ENCODE peak calls at places on chromosomes 2 and 18, in four cellular contexts. Q is Daoy, N is cardiac muscle cell, D is caudate nucleus. U is an unnamed sample.

GRCh38 chr2:23249348-23249747 is 135.6 kb upstream of the KLHL29 start:
- DNase-seq in N (no peak), Q (no peak), D (peak; percentile 21), U (no peak)

GRCh38 chr18:37222383-37223378 is 342.9 kb downstream of the CELF4 start:
- DNase-seq in N (no peak), D (no peak), Q (no peak), U (no peak)

GRCh38 chr2:49687873-49688272 is 533.6 kb upstream of the FSHR start:
- DNase-seq in D (no peak), N (peak; percentile 3), Q (no peak), U (no peak)

GRCh38 chr2:160355080-160355479 is 138.5 kb downstream of the RBMS1 start:
- DNase-seq in N (no peak), D (no peak), Q (no peak), U (no peak)

GRCh38 chr2:196783431-196784094 is 15.9 kb downstream of the GTF3C3 start:
- DNase-seq in Q (peak; percentile 53), D (no peak), N (peak; percentile 25), U (peak; percentile 81)

GRCh38 chr2:72028351-72028995 is 119.2 kb downstream of the CYP26B1 start:
- DNase-seq in D (no peak), N (no peak), Q (no peak), U (no peak)

GRCh38 chr18:3037423-3037915 is 24.5 kb upstream of the LPIN2 start:
- DNase-seq in N (peak; percentile 79), Q (peak; percentile 23), D (no peak), U (peak; percentile 71)

GRCh38 chr18:8894823-8895222 is 189.5 kb downstream of the MTCL1 start:
- DNase-seq in Q (no peak), D (no peak), N (no peak), U (no peak)

GRCh38 chr18:50793641-50794565 is 25.9 kb downstream of the MRO start:
- DNase-seq in Q (no peak), N (no peak), D (no peak), U (no peak)

GRCh38 chr2:176136375-176137248 is 7.1 kb downstream of the HOXD8 start:
- DNase-seq in Q (peak; percentile 53), N (peak; percentile 25), D (no peak), U (no peak)

GRCh38 chr18:22332590-22332989 is 85.1 kb downstream of the CTAGE1 start:
- DNase-seq in Q (no peak), N (no peak), D (no peak), U (peak; percentile 50)

GRCh38 chr2:100193334-100193733 is 50.9 kb upstream of the AFF3 start:
- DNase-seq in D (no peak), N (no peak), Q (peak; percentile 35), U (peak; percentile 94)

GRCh38 chr2:127371037-127371436 is 16.7 kb downstream of the MAP3K2 start:
- DNase-seq in Q (no peak), N (no peak), D (no peak), U (no peak)

GRCh38 chr18:360676-361075 is 92.8 kb upstream of the THOC1 start:
- DNase-seq in Q (no peak), D (no peak), N (no peak), U (no peak)

GRCh38 chr2:239756392-239757153 is 268.6 kb downstream of the NDUFA10 start:
- DNase-seq in D (peak; percentile 49), Q (no peak), N (peak; percentile 65), U (no peak)

GRCh38 chr2:185947722-185948121 is 209.1 kb downstream of the FSIP2 start:
- DNase-seq in Q (no peak), N (no peak), D (no peak), U (no peak)

GRCh38 chr18:44520981-44521672 is 159.6 kb upstream of the SETBP1 start:
- DNase-seq in N (no peak), D (no peak), Q (no peak), U (peak; percentile 37)

GRCh38 chr2:110807520-110807919 is 75.1 kb downstream of the ACOXL start:
- DNase-seq in D (no peak), N (peak; percentile 28), Q (peak; percentile 53), U (no peak)

GRCh38 chr18:32469691-32470131 is 971 bp downstream of the GAREM1 start:
- DNase-seq in Q (no peak), N (peak; percentile 20), D (no peak), U (peak; percentile 4)

GRCh38 chr2:75022516-75022915 is 64.1 kb downstream of the POLE4 start:
- DNase-seq in N (peak; percentile 72), D (no peak), Q (no peak), U (no peak)

GRCh38 chr18:58497845-58498244 is 131.0 kb downstream of the ALPK2 start:
- DNase-seq in Q (peak; percentile 42), N (peak; percentile 19), D (no peak), U (peak; percentile 67)

GRCh38 chr2:67476808-67477790 is 80.0 kb downstream of the ETAA1 start:
- DNase-seq in N (peak; percentile 75), Q (peak; percentile 7), D (no peak), U (peak; percentile 50)

GRCh38 chr2:240387669-240388358 is 47.6 kb upstream of the GPC1 start:
- DNase-seq in D (peak; percentile 53), Q (peak; percentile 93), N (peak; percentile 96), U (peak; percentile 92)

GRCh38 chr2:134466141-134466540 is 212.3 kb downstream of the MGAT5 start:
- DNase-seq in Q (peak; percentile 25), D (peak; percentile 7), N (peak; percentile 3), U (peak; percentile 42)

GRCh38 chr2:224930124-224930523 is 112.1 kb downstream of the DOCK10 start:
- DNase-seq in D (no peak), Q (no peak), N (no peak), U (no peak)

GRCh38 chr2:171810409-171810993 is 83.5 kb downstream of the SLC25A12 start:
- DNase-seq in Q (no peak), N (peak; percentile 51), D (no peak), U (no peak)

GRCh38 chr2:96869824-96870630 is at the start of gene SEMA4C:
- DNase-seq in Q (peak; percentile 47), D (peak; percentile 79), N (peak; percentile 50), U (no peak)

GRCh38 chr2:60354713-60355112 is 198.7 kb downstream of the BCL11A start:
- DNase-seq in D (no peak), N (no peak), Q (no peak), U (no peak)

GRCh38 chr2:209808521-209808920 is 36.9 kb downstream of the UNC80 start:
- DNase-seq in Q (no peak), D (no peak), N (no peak), U (no peak)

GRCh38 chr2:156006721-156007618 is 325.6 kb downstream of the NR4A2 start:
- DNase-seq in N (no peak), D (no peak), Q (no peak), U (no peak)

GRCh38 chr2:175595139-175595538 is 406.9 kb downstream of the LNPK start:
- DNase-seq in Q (no peak), D (no peak), N (no peak), U (no peak)

GRCh38 chr2:96832401-96832750 is 11.4 kb downstream of the ANKRD23 start:
- DNase-seq in N (no peak), D (no peak), Q (no peak), U (no peak)

GRCh38 chr2:64982311-64982857 is 6.8 kb upstream of the SLC1A4 start:
- DNase-seq in D (no peak), N (no peak), Q (no peak), U (no peak)

GRCh38 chr2:215431290-215431689 is 4.6 kb downstream of the FN1 start:
- DNase-seq in D (no peak), N (peak; percentile 47), Q (no peak), U (no peak)

GRCh38 chr2:238466242-238466598 is 39.5 kb downstream of the ASB1 start:
- DNase-seq in D (no peak), Q (no peak), N (no peak), U (no peak)

GRCh38 chr18:59079264-59079972 is 60.3 kb upstream of the SEC11C start:
- DNase-seq in D (no peak), N (no peak), Q (peak; percentile 82), U (peak; percentile 82)

GRCh38 chr2:26569216-26570082 is 71.7 kb downstream of the CIB4 start:
- DNase-seq in Q (no peak), N (no peak), D (no peak), U (no peak)

GRCh38 chr2:181234429-181235410 is 222.5 kb upstream of the ITGA4 start:
- DNase-seq in Q (no peak), N (no peak), D (no peak), U (no peak)